ENCODE peak calls at places on chromosomes 2 and 18, in six cellular contexts. U, F, G, T, M and H are unnamed samples. For H3K9me3, the result is how much of the 10 kb centered on the place peaks cover.

GRCh38 chr2:233563663-233564430 is 2.7 kb downstream of the USP40 start:
- DNase-seq in F (no peak), G (no peak), M (no peak), T (no peak), U (no peak), H (no peak)

GRCh38 chr2:120734930-120735611 is 597 bp upstream of the GLI2 start:
- DNase-seq in F (peak), G (peak), U (no peak), T (no peak), M (peak), H (no peak)

GRCh38 chr2:85188852-85189251 is 55.7 kb downstream of the TCF7L1 start:
- DNase-seq in T (no peak), F (no peak), M (no peak), U (no peak), G (no peak), H (peak)

GRCh38 chr18:37253424-37254255 is 312.0 kb downstream of the CELF4 start:
- DNase-seq in M (peak), U (peak), F (no peak), T (no peak), G (peak), H (no peak)

GRCh38 chr2:241702155-241702404 is 241 bp downstream of the ING5 start:
- DNase-seq in M (no peak), G (peak), F (no peak), T (peak), U (peak), H (no peak)

GRCh38 chr18:36195427-36196122 is 8.3 kb downstream of the MOCOS start:
- DNase-seq in T (no peak), G (no peak), U (no peak), F (no peak), M (no peak), H (no peak)

GRCh38 chr2:113217455-113218282 is 43.9 kb downstream of the PSD4 start:
- DNase-seq in T (peak), M (no peak), U (no peak), F (no peak), G (no peak), H (no peak)

GRCh38 chr2:126085396-126085795 is 570.6 kb upstream of the GYPC start:
- DNase-seq in T (no peak), F (no peak), U (no peak), M (no peak), G (no peak), H (no peak)

GRCh38 chr2:95314964-95315611 is 17.9 kb downstream of the KCNIP3 start:
- DNase-seq in T (peak), M (peak), U (peak), G (peak), F (no peak), H (no peak)

GRCh38 chr2:100416939-100417744 is at the start of gene CHST10:
- DNase-seq in U (peak), F (peak), T (peak), G (peak), M (peak), H (no peak)

GRCh38 chr2:5942204-5942603 is 250.0 kb downstream of the SOX11 start:
- DNase-seq in G (no peak), F (peak), U (no peak), M (no peak), T (no peak), H (no peak)

GRCh38 chr2:85851253-85851955 is 37.4 kb downstream of the ST3GAL5 start:
- DNase-seq in G (no peak), U (no peak), M (no peak), T (no peak), F (peak), H (no peak)

GRCh38 chr18:59063912-59064311 is 75.8 kb upstream of the SEC11C start:
- DNase-seq in U (no peak), T (no peak), G (no peak), F (no peak), M (no peak), H (no peak)

GRCh38 chr2:23594079-23594494 is 209.1 kb downstream of the KLHL29 start:
- DNase-seq in U (no peak), G (no peak), T (no peak), M (no peak), F (no peak), H (no peak)

GRCh38 chr18:29154196-29154757 is 977.3 kb upstream of the CDH2 start:
- DNase-seq in F (no peak), U (no peak), M (no peak), T (peak), G (no peak), H (no peak)

GRCh38 chr2:241325257-241325656 is 9.5 kb downstream of the SEPTIN2 start:
- DNase-seq in U (no peak), F (no peak), G (no peak), T (no peak), M (no peak), H (no peak)

GRCh38 chr18:38981382-38981781 is 1415.8 kb upstream of the CELF4 start:
- DNase-seq in G (no peak), M (no peak), U (no peak), T (no peak), F (no peak), H (no peak)

GRCh38 chr2:38740851-38741541 is 10.2 kb downstream of the SRSF7 start:
- DNase-seq in G (no peak), T (peak), U (no peak), M (no peak), F (no peak), H (peak)

GRCh38 chr2:156182132-156182531 is 150.4 kb downstream of the NR4A2 start:
- DNase-seq in U (no peak), T (peak), G (no peak), F (no peak), M (peak), H (no peak)

GRCh38 chr2:130372055-130372832 is 16.4 kb downstream of the PTPN18 start:
- DNase-seq in U (peak), M (peak), G (peak), T (peak), F (peak), H (peak)

GRCh38 chr2:173940208-173941020 is 24.8 kb downstream of the SP3 start:
- DNase-seq in U (no peak), G (no peak), F (no peak), T (no peak), M (no peak), H (no peak)

GRCh38 chr2:54065411-54065810 is 50.0 kb upstream of the ACYP2 start:
- DNase-seq in F (no peak), T (no peak), U (no peak), G (no peak), M (no peak), H (no peak)

GRCh38 chr2:208548689-208549088 is 142.1 kb downstream of the PTH2R start:
- DNase-seq in T (no peak), M (no peak), G (no peak), U (no peak), F (no peak), H (no peak)

GRCh38 chr2:119178811-119179601 is 20.5 kb upstream of the C1QL2 start:
- DNase-seq in G (no peak), M (peak), U (no peak), T (peak), F (no peak), H (no peak)

GRCh38 chr2:30780776-30781330 is 26.4 kb downstream of the CAPN13 start:
- DNase-seq in U (no peak), T (no peak), F (peak), G (peak), M (peak), H (no peak)

GRCh38 chr2:37263839-37264238 is 32.4 kb downstream of the NDUFAF7 start:
- DNase-seq in G (no peak), U (no peak), M (no peak), T (no peak), F (no peak), H (no peak)

GRCh38 chr2:227534714-227535113 is 62.8 kb downstream of the AGFG1 start:
- DNase-seq in U (no peak), G (no peak), F (no peak), M (no peak), T (no peak), H (no peak)

GRCh38 chr2:205274801-205275200 is 407.5 kb upstream of the NRP2 start:
- DNase-seq in G (no peak), T (no peak), F (no peak), U (no peak), M (no peak), H (no peak)

GRCh38 chr18:36693931-36694661 is 134.7 kb downstream of the TPGS2 start:
- DNase-seq in U (no peak), G (no peak), M (no peak), T (peak), F (no peak), H (no peak)

GRCh38 chr2:101961287-101962242 is 30.2 kb upstream of the IL1R2 start:
- DNase-seq in M (peak), G (no peak), U (no peak), F (no peak), T (no peak), H (peak)
- TF ChIP-seq EP300 in M (peak), G (no peak), U (no peak), F (no peak), T (no peak), H (no peak)

DNA sequence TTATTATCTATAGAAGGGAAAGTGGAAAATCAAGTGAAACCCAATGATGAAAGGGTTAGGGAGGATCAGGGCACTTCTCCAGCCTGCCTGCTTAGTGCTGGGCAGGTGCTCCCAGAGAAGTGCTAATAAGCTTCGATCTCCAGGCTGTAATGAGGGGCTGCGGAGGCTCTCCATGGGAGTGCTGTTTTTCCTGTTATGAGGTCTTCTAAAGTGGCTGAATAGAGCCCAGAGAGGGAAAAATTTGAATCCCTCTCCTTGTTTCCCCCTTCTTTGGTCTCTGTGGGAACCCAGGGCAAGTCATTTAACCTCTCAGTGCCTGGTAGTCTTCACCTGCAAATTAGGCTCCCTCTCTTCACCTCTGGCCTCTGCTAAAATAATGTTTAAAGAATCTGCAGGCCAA is 351.7 kb upstream of the DCC start:
- DNase-seq in F (no peak), U (no peak), M (no peak), G (no peak), T (no peak), H (no peak)
- H3K9me3 ChIP-seq in F (under half), U (under half), M (under half), G (under half), T (under half), H (under half)

DNA sequence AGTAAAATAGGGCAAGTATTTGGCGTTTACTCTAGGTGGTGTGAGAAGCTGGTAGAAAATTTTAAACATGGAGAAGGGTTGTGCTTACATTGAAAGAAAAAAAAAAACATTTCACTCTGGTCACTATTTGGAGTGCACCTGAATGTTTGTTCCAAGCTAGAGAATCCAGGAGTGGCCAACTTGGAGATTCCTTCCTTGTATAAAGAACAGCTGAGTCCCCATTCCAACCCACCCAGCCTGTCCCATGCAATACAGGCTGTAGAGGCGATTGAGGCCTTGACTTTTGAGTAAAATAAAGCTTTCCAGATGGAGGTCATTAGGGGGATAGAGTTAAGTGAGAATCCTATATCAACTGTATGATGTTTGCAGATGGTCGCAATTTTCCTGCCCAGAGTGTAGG is 203.8 kb upstream of the SYT4 start:
- DNase-seq in U (no peak), F (no peak), T (no peak), G (no peak), M (no peak), H (no peak)
- TF ChIP-seq EP300 in U (no peak), F (no peak), T (no peak), G (no peak), M (no peak), H (no peak)

GRCh38 chr2:316381-316780 is 28.5 kb upstream of the ALKAL2 start:
- DNase-seq in U (no peak), F (peak), G (no peak), M (no peak), T (no peak), H (no peak)
- H3K9me3 ChIP-seq in U (under half), F (under half), G (under half), M (under half), T (under half), H (under half)

DNA sequence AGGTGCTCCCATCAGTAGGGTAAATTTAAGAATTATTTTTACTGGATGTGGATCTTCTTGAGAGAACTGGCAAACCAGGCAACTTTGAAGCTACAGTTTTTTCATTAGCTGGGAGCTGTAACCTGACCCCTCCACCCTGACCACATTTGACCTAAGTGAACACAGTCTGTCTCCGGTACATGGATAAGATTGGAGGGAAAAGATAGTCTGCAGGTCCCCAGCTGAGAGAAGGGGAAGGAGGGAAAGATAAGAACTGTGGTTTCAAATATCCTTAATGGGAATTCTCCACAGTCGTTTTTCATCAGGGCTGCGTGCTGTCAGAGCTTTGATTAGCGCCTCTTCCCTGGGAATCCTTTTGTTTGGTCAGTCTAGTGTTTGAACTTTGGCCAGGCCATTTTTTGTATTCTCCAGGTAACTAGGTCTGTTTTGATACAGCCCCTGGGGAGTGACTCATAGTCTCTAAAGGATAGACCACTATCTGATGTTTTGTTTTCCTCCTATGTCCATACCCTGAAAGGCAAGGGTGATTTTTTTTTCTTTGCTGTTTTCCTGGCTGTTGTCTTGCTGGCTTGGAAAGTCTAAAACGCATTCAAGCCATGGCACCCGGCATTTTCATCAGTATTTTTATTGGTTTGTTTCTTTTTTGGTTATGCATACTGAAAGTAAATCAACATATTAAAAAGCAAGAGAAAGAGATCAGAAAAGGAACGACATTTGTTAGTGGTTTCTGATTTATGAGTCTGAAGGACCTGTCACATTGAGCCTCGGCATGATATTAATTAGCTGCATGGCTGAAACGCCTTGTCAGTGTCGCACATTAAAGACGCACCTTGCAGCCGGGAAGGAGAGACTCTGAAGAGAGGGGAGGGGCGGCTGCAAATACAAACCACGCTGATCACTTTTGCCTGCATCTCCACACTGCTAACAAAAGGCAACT is 183.4 kb upstream of the FN1 start:
- DNase-seq in M (no peak), G (no peak), F (no peak), U (peak), T (peak), H (no peak)
- TF ChIP-seq EP300 in M (no peak), G (no peak), F (no peak), U (peak), T (peak), H (no peak)

GRCh38 chr2:167939513-167940360 is 307.7 kb downstream of the STK39 start:
- DNase-seq in M (no peak), T (no peak), G (no peak), U (no peak), F (no peak), H (no peak)
- H3K9me3 ChIP-seq in M (under half), T (under half), G (under half), U (under half), F (under half), H (under half)

DNA sequence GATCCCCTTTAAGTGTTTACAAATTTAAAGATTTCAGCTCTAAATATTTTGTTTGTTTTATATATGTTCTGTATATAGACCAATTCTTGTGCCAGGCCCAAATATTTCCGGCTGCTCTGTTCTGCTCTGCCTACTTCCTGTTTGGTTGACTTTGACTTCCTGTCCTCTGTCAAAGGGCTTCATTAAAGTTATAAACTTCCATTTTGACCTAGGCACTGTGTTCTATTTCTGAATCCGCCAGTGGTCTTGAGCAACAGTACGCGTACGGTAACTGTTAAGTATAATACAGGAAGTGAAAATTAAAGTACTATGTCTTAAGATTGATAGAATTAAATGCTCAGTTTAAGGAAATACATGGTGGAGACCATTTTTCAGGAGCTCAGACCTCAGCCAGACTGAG is 13.5 kb upstream of the REL start:
- DNase-seq in U (no peak), F (peak), M (no peak), G (no peak), T (no peak), H (no peak)
- TF ChIP-seq EP300 in U (no peak), F (no peak), M (no peak), G (no peak), T (no peak), H (no peak)

GRCh38 chr2:176107731-176108181 is 676 bp downstream of the HOXD11 start:
- DNase-seq in M (no peak), F (no peak), G (peak), U (no peak), T (no peak), H (no peak)
- H3K9me3 ChIP-seq in M (under half), F (under half), G (under half), U (under half), T (under half), H (under half)